ENCODE peak calls at places on chromosomes 7 and 10, in four cellular contexts. R is HepG2, O is HCT116, W is K562. M is an unnamed sample.
A peak's percentile ranks its signal among the peaks of the same experiment; 100 is the strongest.

GRCh38 chr7:2926898-2927405 is 82.8 kb upstream of the GNA12 start:
- DNase-seq in W (no peak), O (no peak), R (no peak), M (peak; percentile 17)

GRCh38 chr7:68245688-68246087 is 1249.1 kb downstream of the TYW1 start:
- DNase-seq in R (no peak), W (no peak), O (no peak), M (no peak)

GRCh38 chr7:28054531-28055160 is 125.9 kb downstream of the JAZF1 start:
- DNase-seq in O (no peak), W (no peak), R (no peak), M (peak; percentile 30)

GRCh38 chr10:88555190-88555894 is 27.8 kb downstream of the RNLS start:
- DNase-seq in W (no peak), O (no peak), R (no peak), M (no peak)

GRCh38 chr7:2495402-2496309 is 19.5 kb upstream of the GRIFIN start:
- DNase-seq in R (no peak), O (no peak), W (no peak), M (peak; percentile 93)

GRCh38 chr10:89552213-89552612 is 16.8 kb upstream of the SLC16A12 start:
- DNase-seq in R (no peak), W (no peak), O (no peak), M (peak; percentile 45)

GRCh38 chr10:29767958-29768357 is 133.2 kb upstream of the SVIL start:
- DNase-seq in O (no peak), R (no peak), W (no peak), M (no peak)

GRCh38 chr10:74450623-74451022 is 299.6 kb downstream of the ADK start:
- DNase-seq in W (no peak), O (no peak), R (no peak), M (no peak)

GRCh38 chr10:130014734-130015695 is 50.9 kb upstream of the EBF3 start:
- DNase-seq in O (no peak), R (no peak), W (no peak), M (no peak)

GRCh38 chr7:6254891-6255290 is 17.5 kb downstream of the CYTH3 start:
- DNase-seq in W (no peak), R (no peak), O (no peak), M (no peak)

GRCh38 chr10:45580371-45580770 is 92.2 kb downstream of the ZFAND4 start:
- DNase-seq in O (no peak), W (peak; percentile 25), R (no peak), M (no peak)

GRCh38 chr10:99927719-99928280 is 81.9 kb downstream of the DNMBP start:
- DNase-seq in W (no peak), R (peak; percentile 68), O (no peak), M (no peak)

GRCh38 chr7:106047818-106048490 is 64.2 kb downstream of the SYPL1 start:
- DNase-seq in O (no peak), W (no peak), R (no peak), M (no peak)

GRCh38 chr10:85447690-85448089 is 918.9 kb downstream of the GRID1 start:
- DNase-seq in O (no peak), W (no peak), R (no peak), M (no peak)

GRCh38 chr7:117470777-117471176 is 9.0 kb upstream of the CFTR start:
- DNase-seq in R (no peak), W (no peak), O (no peak), M (no peak)

GRCh38 chr7:139680676-139681462 is 96.9 kb downstream of the HIPK2 start:
- DNase-seq in R (no peak), W (peak; percentile 87), O (peak; percentile 92), M (no peak)

DNA sequence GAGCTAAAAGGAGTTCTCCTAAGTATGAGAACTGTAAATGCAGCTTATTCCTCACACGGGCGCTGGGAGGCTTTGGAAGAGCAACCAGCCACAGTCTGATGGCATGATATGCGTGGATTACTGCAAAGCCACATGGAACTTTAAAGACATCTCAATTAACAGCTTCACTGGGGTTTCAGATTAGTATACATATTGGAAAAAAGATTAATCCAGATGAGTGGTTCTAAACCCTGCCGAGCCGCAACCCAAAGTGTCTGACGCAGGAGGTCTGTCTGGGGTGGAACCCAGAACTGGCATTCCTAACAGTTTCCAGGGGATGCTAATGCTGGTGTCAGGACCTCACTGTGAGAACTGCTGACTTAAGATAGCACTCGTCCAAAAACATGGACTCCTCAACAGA is 16.1 kb downstream of the TNS3 start:
- DNase-seq in W (no peak), O (no peak), R (no peak), M (no peak)
- TF ChIP-seq ELF1 in W (no peak), O (no peak), R (no peak), M (no peak)

GRCh38 chr7:85457911-85458310 is 271.1 kb upstream of the SEMA3D start:
- DNase-seq in O (no peak), R (no peak), W (no peak), M (no peak)
- TF ChIP-seq ELF1 in O (no peak), R (no peak), W (no peak), M (no peak)

GRCh38 chr10:841535-841934 is 90.0 kb downstream of the LARP4B start:
- DNase-seq in O (no peak), W (no peak), R (no peak), M (no peak)
- TF ChIP-seq ELF1 in O (no peak), W (no peak), R (no peak), M (no peak)

GRCh38 chr10:132099701-132100481 is 34.1 kb downstream of the JAKMIP3 start:
- DNase-seq in W (no peak), R (no peak), O (no peak), M (no peak)
- TF ChIP-seq ELF1 in W (no peak), R (no peak), O (no peak), M (no peak)

GRCh38 chr7:17879075-17879661 is 61.1 kb downstream of the SNX13 start:
- DNase-seq in R (no peak), O (no peak), W (no peak), M (no peak)
- TF ChIP-seq ELF1 in R (no peak), O (no peak), W (no peak), M (no peak)

GRCh38 chr7:46220066-46220630 is 299.1 kb upstream of the IGFBP3 start:
- DNase-seq in W (no peak), R (no peak), O (no peak), M (no peak)
- TF ChIP-seq ELF1 in W (no peak), R (no peak), O (no peak), M (no peak)

GRCh38 chr10:1037098-1037497 is 11.4 kb upstream of the IDI2 start:
- DNase-seq in R (no peak), W (no peak), O (no peak), M (no peak)
- TF ChIP-seq ELF1 in R (no peak), W (no peak), O (no peak), M (no peak)

GRCh38 chr10:97024181-97025073 is 161.3 kb downstream of the SLIT1 start:
- DNase-seq in O (no peak), W (peak; percentile 12), R (no peak), M (no peak)
- TF ChIP-seq ELF1 in O (no peak), W (no peak), R (no peak), M (no peak)

GRCh38 chr10:15486404-15486803 is 115.3 kb upstream of the FAM171A1 start:
- DNase-seq in W (no peak), R (no peak), O (no peak), M (no peak)
- TF ChIP-seq ELF1 in W (no peak), R (no peak), O (no peak), M (no peak)

M was measured in SK-N-SH.